ENCODE peak calls at places on chromosomes 11 and 22, in five cellular contexts. F, E, H, T and Z are unnamed samples.

GRCh38 chr11:32255876-32256275 is 165.0 kb downstream of the RCN1 start:
- DNase-seq in F (no peak), T (no peak), E (no peak), H (no peak), Z (no peak)

GRCh38 chr11:78823588-78823987 is 248.9 kb upstream of the NARS2 start:
- DNase-seq in F (no peak), H (no peak), T (no peak), E (no peak), Z (no peak)

GRCh38 chr11:87463486-87464102 is 425.9 kb downstream of the TMEM135 start:
- DNase-seq in E (no peak), T (no peak), H (peak), F (peak), Z (no peak)

GRCh38 chr11:63765688-63766241 is 2.8 kb downstream of the ZFTA start:
- DNase-seq in H (no peak), E (no peak), T (peak), F (no peak), Z (no peak)

GRCh38 chr11:90241414-90241813 is 18.6 kb upstream of the CHORDC1 start:
- DNase-seq in H (no peak), E (no peak), F (no peak), T (no peak), Z (no peak)

GRCh38 chr11:58867556-58867955 is 23.1 kb upstream of the GLYATL2 start:
- DNase-seq in H (no peak), E (no peak), F (no peak), T (no peak), Z (no peak)

GRCh38 chr11:69067200-69067599 is 18.5 kb downstream of the TPCN2 start:
- DNase-seq in H (no peak), T (no peak), F (no peak), E (no peak), Z (no peak)

GRCh38 chr11:88709567-88709966 is 356.2 kb downstream of the GRM5 start:
- DNase-seq in H (peak), E (no peak), T (no peak), F (no peak), Z (peak)

GRCh38 chr11:5336331-5336730 is 7.0 kb downstream of the OR51B5 start:
- DNase-seq in H (no peak), F (peak), T (no peak), E (no peak), Z (no peak)

GRCh38 chr11:112157274-112157766 is 6.6 kb downstream of the IL18 start:
- DNase-seq in H (peak), T (no peak), E (no peak), F (peak), Z (peak)

GRCh38 chr11:87722756-87723599 is 452.3 kb downstream of the RAB38 start:
- DNase-seq in T (no peak), H (peak), E (no peak), F (peak), Z (no peak)

GRCh38 chr11:83235825-83236224 is 42.3 kb downstream of the ANKRD42 start:
- DNase-seq in T (no peak), E (no peak), H (no peak), F (peak), Z (no peak)

GRCh38 chr11:47716692-47717091 is 1.5 kb upstream of the AGBL2 start:
- DNase-seq in H (no peak), F (no peak), E (no peak), T (no peak), Z (no peak)

GRCh38 chr22:43060213-43060612 is 29.0 kb downstream of the TTLL1 start:
- DNase-seq in F (no peak), H (no peak), T (no peak), E (peak), Z (no peak)

GRCh38 chr11:64661146-64661545 is 61.9 kb downstream of the NRXN2 start:
- DNase-seq in T (no peak), F (peak), H (no peak), E (no peak), Z (no peak)

GRCh38 chr22:48860557-48860956 is 967.1 kb downstream of the BRD1 start:
- DNase-seq in F (no peak), T (no peak), H (no peak), E (no peak), Z (no peak)

GRCh38 chr11:76579047-76579751 is 91.3 kb downstream of the LRRC32 start:
- DNase-seq in F (no peak), T (peak), E (no peak), H (no peak), Z (no peak)

GRCh38 chr11:71282581-71283351 is 30.4 kb upstream of the SHANK2 start:
- DNase-seq in E (no peak), H (no peak), F (no peak), T (no peak), Z (no peak)

GRCh38 chr22:49152146-49152929 is 675.3 kb downstream of the BRD1 start:
- DNase-seq in H (no peak), E (no peak), F (no peak), T (no peak), Z (no peak)

GRCh38 chr22:29031236-29031982 is 30.2 kb downstream of the C22orf31 start:
- DNase-seq in T (peak), H (peak), F (peak), E (no peak), Z (no peak)

GRCh38 chr11:126112547-126112946 is 49.9 kb upstream of the CDON start:
- DNase-seq in T (no peak), E (no peak), F (no peak), H (no peak), Z (no peak)

GRCh38 chr22:41117127-41117965 is 25.0 kb downstream of the EP300 start:
- DNase-seq in F (no peak), E (no peak), H (no peak), T (no peak), Z (no peak)

GRCh38 chr11:2249191-2249916 is 21.0 kb downstream of the ASCL2 start:
- DNase-seq in E (no peak), H (no peak), F (no peak), T (no peak), Z (no peak)

GRCh38 chr11:19508166-19508565 is 204.5 kb upstream of the NAV2 start:
- DNase-seq in H (peak), F (no peak), E (no peak), T (no peak), Z (no peak)

GRCh38 chr11:33835143-33835878 is 56.6 kb downstream of the LMO2 start:
- DNase-seq in T (no peak), F (peak), H (no peak), E (no peak), Z (peak)

GRCh38 chr11:125750629-125751028 is 4.5 kb downstream of the PATE1 start:
- DNase-seq in F (no peak), E (no peak), T (no peak), H (no peak), Z (no peak)

GRCh38 chr11:76672431-76673163 is 2.0 kb upstream of the LRRC32 start:
- DNase-seq in T (no peak), F (no peak), H (no peak), E (peak), Z (no peak)

DNA sequence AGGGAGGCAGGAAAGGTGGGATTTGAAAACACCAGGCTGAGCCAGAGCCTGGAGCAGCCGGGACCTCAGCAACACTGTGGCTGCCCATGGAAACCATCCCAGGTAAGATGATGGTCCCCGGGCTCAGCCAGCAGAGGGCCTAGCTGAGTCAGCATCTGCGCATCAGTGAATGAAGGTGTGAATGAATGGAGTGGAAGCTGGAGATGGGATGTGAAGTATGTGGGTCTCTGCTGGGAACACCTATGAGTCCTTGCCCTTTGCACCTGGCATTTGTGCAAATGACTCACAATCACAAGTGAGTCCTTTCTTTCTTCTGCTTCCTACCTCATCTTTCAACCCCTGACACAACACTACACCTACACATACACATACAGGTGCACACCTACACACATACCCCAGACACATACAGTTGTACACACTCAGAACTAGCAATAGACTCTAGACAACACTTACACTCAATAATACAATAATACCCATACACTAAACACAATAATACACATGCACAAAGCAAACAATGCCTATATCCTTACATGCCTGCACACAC is 62.8 kb upstream of the PRDM11 start:
- DNase-seq in F (no peak), E (no peak), T (no peak), H (no peak), Z (no peak)
- H3K27ac ChIP-seq in F (no peak), E (no peak), T (no peak), H (no peak), Z (no peak)

GRCh38 chr22:17774206-17774927 is at the start of gene BID:
- DNase-seq in E (peak), H (no peak), F (peak), T (peak), Z (no peak)

GRCh38 chr22:17772963-17773605 is 1.2 kb downstream of the BID start:
- DNase-seq in E (no peak), F (peak), H (no peak), T (no peak), Z (no peak)

GRCh38 chr22:17775781-17776470 is 1.7 kb upstream of the BID start:
- DNase-seq in H (no peak), E (no peak), F (no peak), T (no peak), Z (no peak)

GRCh38 chr22:17773606-17774205 is 563 bp downstream of the BID start:
- DNase-seq in F (peak), E (peak), H (no peak), T (peak), Z (no peak)

GRCh38 chr22:17774928-17775675 is 833 bp upstream of the BID start:
- DNase-seq in T (no peak), F (no peak), H (no peak), E (no peak), Z (no peak)
- H3K27ac ChIP-seq in T (no peak), F (no peak), H (peak), E (peak), Z (no peak)

GRCh38 chr22:36433318-36434231 is 45.8 kb upstream of the MYH9 start:
- DNase-seq in E (no peak), F (peak), T (no peak), H (no peak), Z (no peak)

GRCh38 chr22:36432592-36433317 is 45.0 kb upstream of the MYH9 start:
- DNase-seq in H (no peak), E (no peak), T (no peak), F (peak), Z (no peak)

GRCh38 chr22:36435516-36436415 is 45.7 kb downstream of the TXN2 start:
- DNase-seq in H (no peak), F (no peak), T (no peak), E (peak), Z (no peak)

GRCh38 chr22:36430863-36431262 is 43.1 kb upstream of the MYH9 start:
- DNase-seq in F (peak), T (no peak), E (no peak), H (no peak), Z (no peak)

GRCh38 chr22:36431977-36432376 is 44.2 kb upstream of the MYH9 start:
- DNase-seq in E (no peak), H (no peak), T (no peak), F (no peak), Z (no peak)
- H3K27ac ChIP-seq in E (no peak), H (peak), T (no peak), F (no peak), Z (no peak)

DNA sequence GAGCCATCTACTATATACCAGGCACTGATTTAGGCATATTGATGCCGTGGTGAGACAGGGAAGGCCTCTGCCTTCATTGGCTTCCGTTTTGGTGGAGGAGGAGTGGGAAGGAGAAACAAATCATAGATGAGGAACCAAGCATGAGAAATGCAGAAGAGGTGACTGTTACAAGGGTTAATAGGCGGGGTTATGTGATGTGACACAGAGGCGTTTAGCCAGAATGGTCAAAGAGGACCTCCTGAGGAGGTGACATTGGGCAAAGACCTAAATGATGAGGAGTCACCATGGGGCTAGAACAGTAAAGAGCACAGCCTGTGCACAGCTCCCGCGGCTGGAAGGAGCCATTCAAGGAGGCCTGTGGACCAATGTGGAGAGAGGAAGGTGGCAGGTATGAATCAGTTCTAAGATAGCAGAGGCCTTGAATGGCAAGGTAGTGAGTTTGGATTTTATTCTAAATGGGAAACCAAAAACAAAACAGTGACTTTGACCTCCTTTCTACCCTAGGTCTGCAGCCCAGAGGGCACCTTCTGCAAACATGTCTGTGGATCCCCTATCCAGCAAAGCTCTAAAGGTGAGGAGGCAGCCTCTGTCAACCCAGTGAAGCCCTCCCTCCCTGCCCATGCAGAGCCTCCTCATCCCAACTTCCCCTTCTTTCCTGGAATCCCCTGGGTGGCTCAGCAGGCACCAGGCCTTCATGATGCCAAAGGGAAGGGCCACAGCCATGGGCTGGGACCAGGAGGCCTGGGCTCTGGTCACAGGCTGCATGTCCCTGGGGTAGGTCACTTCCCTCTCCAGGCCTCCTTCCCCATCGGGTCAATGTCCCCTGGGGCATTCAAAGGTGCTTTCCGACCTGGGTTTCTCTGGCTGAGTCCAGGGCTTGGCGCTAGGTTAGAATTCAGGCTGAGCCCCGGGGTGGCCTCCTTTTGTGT is 11.8 kb downstream of the MAFF start:
- DNase-seq in H (no peak), E (no peak), F (no peak), T (no peak), Z (no peak)
- H3K27ac ChIP-seq in H (no peak), E (no peak), F (no peak), T (no peak), Z (no peak)

GRCh38 chr11:128297805-128298204 is 289.6 kb downstream of the ETS1 start:
- DNase-seq in T (no peak), F (peak), E (no peak), H (no peak), Z (no peak)
- H3K27ac ChIP-seq in T (no peak), F (no peak), E (no peak), H (no peak), Z (no peak)

GRCh38 chr22:50303515-50303847 is 4.0 kb downstream of the PLXNB2 start:
- DNase-seq in T (peak), H (no peak), E (no peak), F (no peak), Z (no peak)
- H3K27ac ChIP-seq in T (peak), H (peak), E (no peak), F (peak), Z (peak)

GRCh38 chr11:67291481-67292381 is 2.6 kb downstream of the ANKRD13D start:
- DNase-seq in E (no peak), F (no peak), H (no peak), T (no peak), Z (no peak)
- H3K27ac ChIP-seq in E (no peak), F (no peak), H (no peak), T (no peak), Z (peak)

GRCh38 chr11:131122448-131122847 is 206.2 kb upstream of the SNX19 start:
- DNase-seq in F (no peak), H (no peak), E (no peak), T (no peak), Z (no peak)
- H3K27ac ChIP-seq in F (no peak), H (no peak), E (no peak), T (no peak), Z (no peak)